ENCODE peak calls at places on chromosomes 12 and 14, in eight cellular contexts. Z, R, L, U, A, M, C and P are unnamed samples.

GRCh38 chr12:10143205-10143604 is 13.2 kb upstream of the CLEC7A start:
- DNase-seq in Z (no peak), A (peak), R (no peak), C (no peak), L (no peak), U (no peak), M (no peak), P (no peak)

GRCh38 chr12:105799103-105799502 is 339.7 kb downstream of the NUAK1 start:
- DNase-seq in R (no peak), M (no peak), L (no peak), Z (no peak), C (no peak), U (no peak), A (no peak), P (no peak)

GRCh38 chr14:77377502-77377844 is 294 bp downstream of the SAMD15 start:
- DNase-seq in U (no peak), R (no peak), C (no peak), A (no peak), M (no peak), Z (no peak), L (no peak), P (no peak)

GRCh38 chr14:79549515-79549914 is 661.8 kb downstream of the DIO2 start:
- DNase-seq in C (peak), R (no peak), L (no peak), M (no peak), A (peak), Z (no peak), U (no peak), P (no peak)

GRCh38 chr12:62910549-62911169 is 24.3 kb downstream of the PPM1H start:
- DNase-seq in M (no peak), U (no peak), L (no peak), A (no peak), R (no peak), C (no peak), Z (no peak), P (no peak)

GRCh38 chr12:48999371-49000131 is at the start of gene DDN:
- DNase-seq in M (peak), A (peak), L (peak), C (peak), U (peak), R (peak), Z (no peak), P (peak)

GRCh38 chr12:44369967-44370366 is 506.1 kb downstream of the NELL2 start:
- DNase-seq in C (no peak), Z (no peak), M (no peak), L (no peak), A (no peak), U (no peak), R (no peak), P (no peak)

GRCh38 chr12:14769837-14770494 is 33.3 kb downstream of the WBP11 start:
- DNase-seq in Z (peak), M (no peak), R (peak), L (peak), A (peak), C (peak), U (peak), P (peak)

GRCh38 chr12:53327435-53328042 is 6.1 kb upstream of the AAAS start:
- DNase-seq in Z (no peak), M (no peak), R (no peak), A (peak), L (no peak), U (no peak), C (no peak), P (no peak)